ENCODE peak calls at places on chromosomes 16 and 17, in six cellular contexts. Z is Caco-2, D is hepatocyte, N is tibial artery, K is IMR-90, Q is fibroblast of villous mesenchyme. S is an unnamed sample.

GRCh38 chr16:66924527-66925321 is 611 bp downstream of the RRAD start:
- DNase-seq in Z (peak; percentile 76), D (peak; percentile 75), N (peak; percentile 81), K (no peak), Q (no peak), S (peak; percentile 55)

GRCh38 chr17:16374129-16374528 is 6.8 kb upstream of the UBB start:
- DNase-seq in Z (no peak), D (peak; percentile 36), N (no peak), K (peak; percentile 75), Q (peak; percentile 92), S (peak; percentile 42)

GRCh38 chr17:35716173-35716572 is 15.3 kb upstream of the RASL10B start:
- DNase-seq in Z (no peak), D (no peak), N (no peak), K (no peak), Q (no peak), S (no peak)

GRCh38 chr17:49242813-49243212 is 12.2 kb upstream of the PHOSPHO1 start:
- DNase-seq in Z (no peak), D (no peak), N (no peak), K (no peak), Q (no peak), S (no peak)

GRCh38 chr17:38583176-38583575 is 22.6 kb downstream of the SRCIN1 start:
- DNase-seq in Z (no peak), D (no peak), N (no peak), K (no peak), Q (no peak), S (no peak)

GRCh38 chr17:45440161-45440859 is 7.6 kb upstream of the ARHGAP27 start:
- DNase-seq in Z (peak; percentile 32), D (peak; percentile 60), N (peak; percentile 44), K (no peak), Q (peak; percentile 69), S (no peak)

GRCh38 chr17:32150358-32150757 is 8.1 kb downstream of the RHOT1 start:
- DNase-seq in Z (no peak), D (no peak), N (no peak), K (no peak), Q (no peak), S (no peak)

GRCh38 chr17:76868176-76868668 is at the start of gene MGAT5B:
- DNase-seq in Z (peak; percentile 93), D (peak; percentile 94), N (peak; percentile 81), K (peak; percentile 76), Q (peak; percentile 75), S (peak; percentile 63)

GRCh38 chr16:89312194-89312593 is 94.7 kb downstream of the ZNF778 start:
- DNase-seq in Z (no peak), D (no peak), N (no peak), K (no peak), Q (no peak), S (no peak)

GRCh38 chr16:85954927-85955539 is 56.1 kb downstream of the IRF8 start:
- DNase-seq in Z (no peak), D (no peak), N (no peak), K (no peak), Q (no peak), S (no peak)

GRCh38 chr17:38605230-38605851 is 411 bp downstream of the SRCIN1 start:
- DNase-seq in Z (no peak), D (peak; percentile 41), N (no peak), K (no peak), Q (no peak), S (no peak)

GRCh38 chr17:73323622-73324455 is 12.0 kb upstream of the CDC42EP4 start:
- DNase-seq in Z (no peak), D (peak; percentile 78), N (no peak), K (peak; percentile 58), Q (peak; percentile 81), S (no peak)

GRCh38 chr17:6471531-6472465 is 27.5 kb downstream of the PIMREG start:
- DNase-seq in Z (no peak), D (no peak), N (no peak), K (peak; percentile 61), Q (peak; percentile 30), S (no peak)

GRCh38 chr16:50928065-50928464 is 186.2 kb downstream of the CYLD start:
- DNase-seq in Z (no peak), D (no peak), N (no peak), K (no peak), Q (no peak), S (no peak)

GRCh38 chr16:86066755-86067154 is 167.8 kb downstream of the IRF8 start:
- DNase-seq in Z (no peak), D (no peak), N (no peak), K (no peak), Q (no peak), S (no peak)

GRCh38 chr17:28949185-28950016 is 1.9 kb downstream of the PHF12 start:
- DNase-seq in Z (peak; percentile 70), D (peak; percentile 73), N (peak; percentile 83), K (no peak), Q (peak; percentile 69), S (peak; percentile 81)

GRCh38 chr17:12983986-12984932 is 33.6 kb downstream of the ELAC2 start:
- DNase-seq in Z (no peak), D (no peak), N (no peak), K (peak; percentile 96), Q (peak; percentile 34), S (peak; percentile 46)

GRCh38 chr17:18960803-18961511 is 9.0 kb downstream of the SLC5A10 start:
- DNase-seq in Z (peak; percentile 92), D (peak; percentile 82), N (peak; percentile 86), K (peak; percentile 50), Q (peak; percentile 65), S (peak; percentile 90)

GRCh38 chr16:67198238-67198734 is 645 bp upstream of the ELMO3 start:
- DNase-seq in Z (peak; percentile 53), D (no peak), N (no peak), K (peak; percentile 29), Q (no peak), S (peak; percentile 80)

GRCh38 chr16:1766231-1766630 is 5.1 kb downstream of the NME3 start:
- DNase-seq in Z (no peak), D (no peak), N (no peak), K (no peak), Q (no peak), S (no peak)

GRCh38 chr17:30970757-30971567 is at the start of gene RNF135:
- DNase-seq in Z (no peak), D (peak; percentile 89), N (peak; percentile 94), K (peak; percentile 82), Q (peak; percentile 88), S (peak; percentile 90)
- TF ChIP-seq CTCF in Z (no peak), D (no peak), N (peak; percentile 45), K (peak; percentile 7), Q (peak; percentile 27), S (no peak)

GRCh38 chr16:29975134-29975538 is 1.5 kb downstream of the TAOK2 start:
- DNase-seq in Z (no peak), D (no peak), N (no peak), K (no peak), Q (no peak), S (no peak)

GRCh38 chr16:29977063-29977462 is 3.4 kb downstream of the TAOK2 start:
- DNase-seq in Z (no peak), D (no peak), N (no peak), K (no peak), Q (no peak), S (no peak)

GRCh38 chr16:29978081-29978480 is 4.4 kb downstream of the TAOK2 start:
- DNase-seq in Z (no peak), D (no peak), N (no peak), K (no peak), Q (no peak), S (no peak)

GRCh38 chr16:29975811-29976511 is 2.3 kb downstream of the TAOK2 start:
- DNase-seq in Z (no peak), D (no peak), N (no peak), K (no peak), Q (no peak), S (no peak)

GRCh38 chr16:29978564-29979270 is 5.0 kb downstream of the TAOK2 start:
- DNase-seq in Z (no peak), D (no peak), N (no peak), K (no peak), Q (no peak), S (no peak)
- TF ChIP-seq CTCF in Z (no peak), D (no peak), N (no peak), K (no peak), Q (no peak), S (no peak)

GRCh38 chr17:17498606-17499301 is 2.6 kb upstream of the RASD1 start:
- DNase-seq in Z (no peak), D (no peak), N (no peak), K (no peak), Q (no peak), S (no peak)

GRCh38 chr17:17502741-17503565 is 6.8 kb upstream of the RASD1 start:
- DNase-seq in Z (no peak), D (no peak), N (no peak), K (no peak), Q (no peak), S (no peak)

GRCh38 chr17:17503566-17504130 is 7.5 kb upstream of the RASD1 start:
- DNase-seq in Z (no peak), D (no peak), N (no peak), K (no peak), Q (no peak), S (no peak)

GRCh38 chr17:17499402-17500145 is 3.4 kb upstream of the RASD1 start:
- DNase-seq in Z (no peak), D (no peak), N (no peak), K (no peak), Q (no peak), S (no peak)

DNA sequence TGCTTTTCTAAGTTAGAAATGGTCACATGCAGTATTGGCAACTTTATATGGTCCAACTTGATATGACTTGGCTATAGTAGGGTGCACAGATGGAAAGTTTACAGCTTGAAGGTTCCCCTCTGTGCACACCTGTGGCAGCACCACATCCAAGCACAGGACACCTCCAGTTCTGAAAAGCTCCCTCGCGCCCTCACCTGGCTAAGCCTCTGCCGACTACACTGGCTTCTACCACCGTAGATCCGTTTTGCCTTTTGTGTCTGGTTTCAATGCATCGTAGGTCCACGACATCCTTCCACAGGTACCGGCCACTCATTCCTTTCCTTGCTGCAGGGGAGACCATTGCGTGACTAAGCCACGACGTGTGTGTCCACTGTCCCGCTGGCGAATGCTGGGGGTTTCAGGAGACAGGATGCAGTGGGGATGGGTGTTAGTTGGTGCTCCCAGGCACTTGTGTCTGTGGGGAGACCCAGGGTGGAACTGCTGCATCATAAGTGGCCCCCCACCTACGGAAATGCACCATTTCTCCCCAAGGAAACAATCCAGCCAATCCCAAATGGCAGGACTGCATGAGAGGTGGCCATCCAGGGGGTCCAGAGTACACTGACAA is 4.9 kb upstream of the RASD1 start:
- DNase-seq in Z (peak; percentile 58), D (peak; percentile 54), N (no peak), K (no peak), Q (no peak), S (peak; percentile 64)
- TF ChIP-seq CTCF in Z (no peak), D (peak; percentile 30), N (no peak), K (no peak), Q (no peak), S (no peak)

DNA sequence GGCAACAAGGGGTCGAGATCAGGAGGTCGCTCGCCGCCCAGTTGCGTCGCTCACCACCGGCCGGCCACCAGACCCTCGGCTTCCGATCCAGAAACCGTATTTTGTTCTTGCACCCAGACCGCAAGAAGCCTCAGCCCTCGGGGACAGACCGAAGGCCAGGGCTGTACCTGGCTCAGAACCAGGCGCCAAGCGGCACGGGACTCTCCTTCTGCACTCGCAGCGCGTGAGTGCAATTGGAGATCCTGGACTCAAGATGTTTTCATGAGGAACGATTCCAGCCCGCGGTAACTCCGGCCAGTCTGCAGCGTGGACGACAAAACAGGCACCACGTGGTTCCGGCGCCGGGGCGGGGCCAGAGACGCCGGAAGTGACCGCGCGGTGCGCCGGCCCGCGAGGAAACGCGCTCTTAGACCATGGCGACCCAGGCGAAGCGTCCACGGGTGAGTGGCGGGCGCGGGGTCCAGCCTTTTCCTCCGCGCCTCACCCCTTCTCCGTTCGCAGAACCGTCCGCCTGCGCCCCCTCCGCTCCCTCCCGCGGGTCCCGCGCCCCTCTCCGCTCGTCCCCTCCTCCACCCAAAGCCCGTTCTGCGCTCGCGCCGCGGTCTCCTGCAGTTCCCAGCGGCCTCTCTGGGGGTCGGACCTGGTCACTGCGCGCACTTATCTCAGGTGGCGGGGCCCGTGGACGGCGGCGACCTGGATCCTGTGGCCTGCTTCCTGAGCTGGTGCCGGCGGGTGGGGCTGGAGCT is at the start of gene SETD6:
- DNase-seq in Z (peak; percentile 95), D (peak; percentile 93), N (peak; percentile 93), K (peak; percentile 84), Q (peak; percentile 90), S (peak; percentile 91)
- TF ChIP-seq CTCF in Z (peak; percentile 36), D (no peak), N (no peak), K (peak; percentile 3), Q (peak; percentile 22), S (no peak)